ENCODE peak calls at places on chromosome 19, in six cellular contexts. B is HepG2, X is A549, N is K562, W is endothelial cell of umbilical vein, Z is GM12878. O is an unnamed sample.

GRCh38 chr19:37943480-37943879 is 36.5 kb downstream of the SIPA1L3 start:
- DNase-seq in B (no peak), X (no peak), N (peak), W (no peak), Z (no peak), O (no peak)

GRCh38 chr19:45955905-45956608 is 17.6 kb downstream of the NOVA2 start:
- DNase-seq in B (peak), X (no peak), N (no peak), W (peak), Z (no peak), O (peak)

GRCh38 chr19:57927587-57927986 is 7.6 kb downstream of the ZNF418 start:
- DNase-seq in B (no peak), X (no peak), N (no peak), W (no peak), Z (no peak), O (no peak)

GRCh38 chr19:48926909-48927308 is 6.6 kb upstream of the DHDH start:
- DNase-seq in B (no peak), X (peak), N (peak), W (peak), Z (no peak), O (no peak)

GRCh38 chr19:45939792-45940514 is 25.4 kb upstream of the NANOS2 start:
- DNase-seq in B (no peak), X (no peak), N (no peak), W (no peak), Z (no peak), O (peak)

GRCh38 chr19:28314771-28315170 is 898.2 kb downstream of the UQCRFS1 start:
- DNase-seq in B (no peak), X (no peak), N (no peak), W (no peak), Z (no peak), O (no peak)

GRCh38 chr19:44796701-44797115 is 12.2 kb upstream of the BCAM start:
- DNase-seq in B (peak), X (no peak), N (no peak), W (peak), Z (no peak), O (no peak)

GRCh38 chr19:28864024-28864503 is 348.9 kb downstream of the UQCRFS1 start:
- DNase-seq in B (no peak), X (no peak), N (no peak), W (no peak), Z (no peak), O (no peak)

GRCh38 chr19:30887042-30887441 is 462.2 kb downstream of the TSHZ3 start:
- DNase-seq in B (no peak), X (no peak), N (no peak), W (no peak), Z (no peak), O (no peak)

GRCh38 chr19:45496349-45496953 is 396 bp downstream of the RTN2 start:
- DNase-seq in B (no peak), X (no peak), N (peak), W (peak), Z (no peak), O (peak)

GRCh38 chr19:48818234-48818823 is 7.5 kb upstream of the BCAT2 start:
- DNase-seq in B (no peak), X (no peak), N (no peak), W (no peak), Z (no peak), O (no peak)

GRCh38 chr19:49272204-49272603 is 52.8 kb downstream of the SLC6A16 start:
- DNase-seq in B (no peak), X (no peak), N (no peak), W (no peak), Z (no peak), O (no peak)

GRCh38 chr19:325173-325936 is 19.2 kb downstream of the MIER2 start:
- DNase-seq in B (no peak), X (no peak), N (no peak), W (no peak), Z (no peak), O (no peak)

GRCh38 chr19:51271015-51271600 is 20.2 kb downstream of the SIGLECL1 start:
- DNase-seq in B (no peak), X (no peak), N (peak), W (no peak), Z (no peak), O (peak)

GRCh38 chr19:52188822-52189744 is 769 bp upstream of the PPP2R1A start:
- DNase-seq in B (no peak), X (no peak), N (peak), W (no peak), Z (no peak), O (no peak)

GRCh38 chr19:18224525-18225354 is 1.5 kb downstream of the PDE4C start:
- DNase-seq in B (peak), X (peak), N (peak), W (peak), Z (peak), O (no peak)

GRCh38 chr19:22422220-22422619 is at the start of gene ZNF98:
- DNase-seq in B (no peak), X (no peak), N (no peak), W (no peak), Z (no peak), O (no peak)

GRCh38 chr19:43784251-43784980 is 3.6 kb upstream of the KCNN4 start:
- DNase-seq in B (no peak), X (peak), N (peak), W (peak), Z (no peak), O (peak)

GRCh38 chr19:29873024-29873800 is 61.4 kb downstream of the CCNE1 start:
- DNase-seq in B (no peak), X (peak), N (peak), W (no peak), Z (no peak), O (peak)

GRCh38 chr19:31525610-31526147 is 176.4 kb upstream of the TSHZ3 start:
- DNase-seq in B (no peak), X (no peak), N (no peak), W (no peak), Z (no peak), O (no peak)

GRCh38 chr19:2436384-2436783 is 9.0 kb upstream of the TIMM13 start:
- DNase-seq in B (no peak), X (no peak), N (peak), W (no peak), Z (no peak), O (no peak)

GRCh38 chr19:38634757-38635482 is 12.5 kb upstream of the ACTN4 start:
- DNase-seq in B (no peak), X (peak), N (peak), W (peak), Z (peak), O (peak)

GRCh38 chr19:7355151-7355845 is 6.6 kb downstream of the ARHGEF18 start:
- DNase-seq in B (no peak), X (no peak), N (no peak), W (no peak), Z (no peak), O (no peak)

GRCh38 chr19:49862411-49863253 is 4.7 kb downstream of the PNKP start:
- DNase-seq in B (peak), X (no peak), N (peak), W (no peak), Z (no peak), O (peak)

GRCh38 chr19:44846455-44847143 is 502 bp downstream of the NECTIN2 start:
- DNase-seq in B (no peak), X (no peak), N (no peak), W (peak), Z (no peak), O (no peak)

GRCh38 chr19:38362076-38362945 is 12.1 kb upstream of the PSMD8 start:
- DNase-seq in B (peak), X (peak), N (peak), W (peak), Z (no peak), O (peak)

GRCh38 chr19:33904681-33905080 is 108.0 kb downstream of the KCTD15 start:
- DNase-seq in B (peak), X (no peak), N (no peak), W (peak), Z (no peak), O (no peak)

GRCh38 chr19:18531485-18531884 is 9.6 kb upstream of the ELL start:
- DNase-seq in B (no peak), X (no peak), N (no peak), W (no peak), Z (no peak), O (no peak)

GRCh38 chr19:31253816-31254551 is 95.3 kb downstream of the TSHZ3 start:
- DNase-seq in B (no peak), X (no peak), N (no peak), W (no peak), Z (no peak), O (no peak)

GRCh38 chr19:45569619-45570421 is 14.8 kb downstream of the OPA3 start:
- DNase-seq in B (peak), X (peak), N (peak), W (peak), Z (no peak), O (peak)

GRCh38 chr19:22427587-22428298 is 5.6 kb upstream of the ZNF98 start:
- DNase-seq in B (no peak), X (no peak), N (no peak), W (no peak), Z (no peak), O (no peak)

DNA sequence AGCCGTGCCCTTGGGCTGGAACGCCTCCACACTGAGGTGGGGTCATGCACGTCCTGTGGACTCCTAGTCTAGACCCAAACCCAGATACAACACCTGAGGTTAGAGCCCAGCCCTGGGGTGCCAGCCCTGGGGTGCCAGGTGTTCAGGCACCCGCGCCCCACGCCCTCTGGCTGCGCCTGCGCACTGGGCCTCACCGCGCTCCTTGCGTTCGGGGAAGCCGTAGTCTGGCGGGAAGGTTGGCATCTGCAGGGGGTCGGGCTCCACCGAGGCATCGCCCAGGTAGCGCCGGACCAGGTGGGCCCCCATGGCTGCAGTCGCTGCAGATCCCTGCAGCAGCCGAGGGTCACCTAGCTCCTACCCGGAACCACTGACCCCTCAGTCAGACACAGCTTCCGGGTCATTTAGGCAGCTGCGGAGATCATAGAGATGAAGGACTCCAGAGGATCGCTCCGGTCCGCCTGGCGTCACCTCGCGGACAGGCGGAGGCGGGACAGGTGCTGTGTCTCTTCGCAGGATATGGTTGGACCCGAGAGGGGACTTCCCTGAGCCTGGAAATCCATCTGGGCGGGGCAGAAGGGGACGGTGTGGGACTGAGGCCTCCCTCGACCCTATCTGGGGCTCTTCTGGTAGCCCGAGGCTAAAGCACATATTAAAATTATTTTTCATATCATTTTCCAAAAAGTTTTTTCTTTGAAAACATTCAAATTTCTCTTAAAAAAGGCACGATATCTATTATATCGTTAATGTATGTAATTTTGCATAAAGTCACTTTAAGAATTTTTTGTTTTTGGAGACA is at the start of gene NDUFB7:
- DNase-seq in B (peak), X (peak), N (peak), W (peak), Z (peak), O (peak)
- TF ChIP-seq POLR2A in B (peak), X (peak), N (peak), W (peak), Z (peak), O (peak)

GRCh38 chr19:56120371-56121179 is 520 bp downstream of the ZNF787 start:
- DNase-seq in B (peak), X (peak), N (peak), W (peak), Z (no peak), O (peak)
- TF ChIP-seq MYC in B (peak), X (peak), N (peak), W (peak), Z (peak), O (peak)

GRCh38 chr19:8452446-8453123 is 7.8 kb downstream of the HNRNPM start:
- DNase-seq in B (no peak), X (no peak), N (no peak), W (no peak), Z (no peak), O (no peak)

GRCh38 chr19:8455018-8455417 is 10.2 kb downstream of the HNRNPM start:
- DNase-seq in B (no peak), X (no peak), N (no peak), W (no peak), Z (no peak), O (no peak)

GRCh38 chr19:8451885-8452284 is 7.1 kb downstream of the HNRNPM start:
- DNase-seq in B (peak), X (peak), N (no peak), W (no peak), Z (no peak), O (peak)

GRCh38 chr19:8454218-8454617 is 9.4 kb downstream of the HNRNPM start:
- DNase-seq in B (no peak), X (no peak), N (no peak), W (peak), Z (no peak), O (no peak)

GRCh38 chr19:8453616-8454015 is 8.8 kb downstream of the HNRNPM start:
- DNase-seq in B (no peak), X (no peak), N (no peak), W (no peak), Z (no peak), O (no peak)
- H3K4me3 ChIP-seq in B (no peak), X (no peak), N (no peak), W (no peak), Z (no peak), O (no peak)

GRCh38 chr19:55474269-55475265 is 1.9 kb upstream of the ZNF628 start:
- DNase-seq in B (no peak), X (no peak), N (no peak), W (no peak), Z (no peak), O (no peak)

GRCh38 chr19:55473613-55474012 is 2.8 kb upstream of the ZNF628 start:
- DNase-seq in B (no peak), X (no peak), N (no peak), W (no peak), Z (no peak), O (no peak)

GRCh38 chr19:55477905-55478304 is 1.5 kb downstream of the ZNF628 start:
- DNase-seq in B (no peak), X (no peak), N (no peak), W (no peak), Z (no peak), O (no peak)

GRCh38 chr19:55478364-55478763 is 1.9 kb downstream of the ZNF628 start:
- DNase-seq in B (no peak), X (no peak), N (no peak), W (no peak), Z (no peak), O (no peak)

GRCh38 chr19:55476100-55476775 is at the start of gene ZNF628:
- DNase-seq in B (peak), X (peak), N (peak), W (peak), Z (peak), O (peak)
- TF ChIP-seq POLR2A in B (peak), X (peak), N (peak), W (peak), Z (peak), O (peak)

GRCh38 chr19:16867211-16867610 is 21.6 kb upstream of the F2RL3 start:
- DNase-seq in B (no peak), X (no peak), N (no peak), W (no peak), Z (no peak), O (no peak)
- TF ChIP-seq MYC in B (no peak), X (no peak), N (no peak), W (no peak), Z (no peak), O (no peak)

DNA sequence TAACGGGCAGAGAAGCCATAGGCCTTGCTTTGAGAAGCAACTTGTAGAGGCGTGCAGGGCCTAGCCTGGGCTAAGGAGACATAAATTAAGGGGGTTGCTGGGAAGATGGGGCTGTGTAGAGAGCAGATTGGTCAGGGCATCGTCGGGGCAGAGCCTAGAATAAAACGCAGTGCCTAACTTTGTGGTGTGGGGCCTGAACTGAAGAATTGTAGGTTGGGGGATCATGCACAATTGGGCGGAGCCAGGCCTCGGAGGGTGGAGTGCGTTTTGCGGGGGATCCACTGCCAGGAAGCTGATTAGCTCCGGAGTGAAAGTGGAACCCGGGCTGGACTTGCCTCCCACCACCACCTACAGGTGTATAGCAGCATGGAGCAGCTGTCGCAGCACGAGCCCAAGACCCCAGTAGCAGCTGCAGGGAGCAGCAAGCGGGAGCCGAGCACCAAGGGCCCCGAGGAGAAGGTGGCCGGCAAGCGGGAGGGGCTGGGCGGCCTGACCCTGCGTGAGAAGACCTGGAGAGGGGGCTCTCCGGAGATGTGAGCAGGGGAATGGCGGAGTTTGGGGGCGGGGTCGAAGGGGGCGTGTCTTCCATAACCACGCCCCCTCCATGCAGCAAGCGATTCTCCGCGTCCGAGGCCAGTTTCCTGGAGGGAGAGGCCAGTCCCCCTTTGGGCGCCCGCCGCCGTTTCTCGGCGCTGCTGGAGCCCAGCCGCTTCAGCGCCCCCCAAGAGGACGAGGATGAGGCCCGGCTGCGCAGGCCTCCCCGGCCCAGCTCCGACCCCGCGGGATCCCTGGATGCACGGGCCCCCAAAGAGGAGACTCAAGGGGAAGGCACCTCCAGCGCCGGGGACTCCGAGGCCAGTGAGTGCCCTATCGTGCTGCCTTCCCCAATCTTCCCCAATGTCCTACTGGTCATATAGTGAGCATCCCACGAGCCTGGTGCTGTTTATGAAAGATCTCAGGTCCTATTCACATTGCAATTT is 13.8 kb downstream of the DNASE2 start:
- DNase-seq in B (no peak), X (no peak), N (peak), W (peak), Z (peak), O (no peak)
- H3K4me3 ChIP-seq in B (no peak), X (peak), N (peak), W (no peak), Z (peak), O (no peak)

GRCh38 chr19:40724315-40724714 is 7.4 kb downstream of the ITPKC start:
- DNase-seq in B (no peak), X (no peak), N (no peak), W (no peak), Z (no peak), O (no peak)
- TF ChIP-seq POLR2A in B (no peak), X (no peak), N (no peak), W (no peak), Z (no peak), O (no peak)

GRCh38 chr19:10802479-10802878 is 33.5 kb downstream of the TMED1 start:
- DNase-seq in B (no peak), X (no peak), N (no peak), W (no peak), Z (no peak), O (no peak)

GRCh38 chr19:10800488-10800887 is 35.5 kb downstream of the TMED1 start:
- DNase-seq in B (no peak), X (no peak), N (no peak), W (peak), Z (no peak), O (no peak)

GRCh38 chr19:10797541-10798256 is 38.3 kb downstream of the TMED1 start:
- DNase-seq in B (no peak), X (no peak), N (no peak), W (peak), Z (peak), O (peak)

GRCh38 chr19:10796653-10797052 is 39.4 kb downstream of the TMED1 start:
- DNase-seq in B (no peak), X (no peak), N (no peak), W (no peak), Z (no peak), O (no peak)

GRCh38 chr19:10797078-10797477 is 38.9 kb downstream of the TMED1 start:
- DNase-seq in B (no peak), X (no peak), N (no peak), W (no peak), Z (no peak), O (no peak)
- TF ChIP-seq MYC in B (no peak), X (no peak), N (no peak), W (no peak), Z (no peak), O (no peak)

GRCh38 chr19:32674153-32674958 is 624 bp downstream of the ANKRD27 start:
- DNase-seq in B (no peak), X (no peak), N (peak), W (peak), Z (no peak), O (peak)

GRCh38 chr19:32671883-32672282 is 3.1 kb downstream of the ANKRD27 start:
- DNase-seq in B (no peak), X (no peak), N (no peak), W (no peak), Z (no peak), O (peak)

GRCh38 chr19:32674959-32675719 is at the start of gene ANKRD27:
- DNase-seq in B (peak), X (peak), N (peak), W (peak), Z (peak), O (peak)

GRCh38 chr19:32675720-32676185 is at the start of gene RGS9BP:
- DNase-seq in B (peak), X (peak), N (peak), W (peak), Z (no peak), O (peak)

DNA sequence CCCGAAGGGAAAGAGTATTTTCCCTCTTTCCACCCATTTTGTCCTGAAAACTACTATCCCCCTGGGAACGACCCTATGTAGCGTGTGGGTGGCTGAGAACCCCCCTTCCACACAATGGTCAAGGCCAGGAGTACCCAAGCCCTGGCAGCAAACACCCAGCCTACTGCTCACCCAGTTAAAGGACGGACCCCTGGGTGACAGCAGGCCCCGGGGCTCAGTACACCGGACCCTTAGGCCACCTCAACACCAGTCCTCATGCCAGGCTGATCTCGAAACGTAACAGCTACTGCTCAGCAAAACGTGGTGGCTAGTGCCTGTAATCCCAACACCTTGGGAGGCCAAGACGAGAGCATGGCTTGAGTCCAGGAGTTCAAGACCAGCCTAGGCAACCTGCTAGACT is 1.4 kb downstream of the ANKRD27 start:
- DNase-seq in B (no peak), X (no peak), N (no peak), W (no peak), Z (no peak), O (peak)
- H3K4me3 ChIP-seq in B (no peak), X (no peak), N (peak), W (no peak), Z (peak), O (peak)

O was measured in NB4.